ENCODE peak calls at places on chromosome 6, in five cellular contexts. One of them, this sample, is unnamed.
A peak's percentile ranks its signal among the peaks of the same experiment; 100 is the strongest.

GRCh38 chr6:3797231-3798200 is 46.0 kb upstream of the PXDC1 start:
- DNase-seq in heart left ventricle: no peak
- DNase-seq in CD8-positive, alpha-beta T cell: no peak
- DNase-seq in heart right ventricle: no peak
- DNase-seq in GM12878: no peak
- DNase-seq in this sample: no peak

GRCh38 chr6:145820000-145820399 is 5.4 kb upstream of the FBXO30 start:
- DNase-seq in heart right ventricle: no peak
- DNase-seq in heart left ventricle: no peak
- DNase-seq in GM12878: no peak
- DNase-seq in CD8-positive, alpha-beta T cell: no peak
- DNase-seq in this sample: no peak

GRCh38 chr6:43124481-43124880 is 46.6 kb upstream of the SRF start:
- DNase-seq in CD8-positive, alpha-beta T cell: no peak
- DNase-seq in heart left ventricle: no peak
- DNase-seq in GM12878: no peak
- DNase-seq in heart right ventricle: no peak
- DNase-seq in this sample: no peak

GRCh38 chr6:138958595-138958994 is 29.5 kb downstream of the REPS1 start:
- DNase-seq in GM12878: no peak
- DNase-seq in heart right ventricle: no peak
- DNase-seq in heart left ventricle: no peak
- DNase-seq in CD8-positive, alpha-beta T cell: no peak
- DNase-seq in this sample: no peak

GRCh38 chr6:44012078-44012493 is 115.2 kb downstream of the MRPL14 start:
- DNase-seq in heart right ventricle: no peak
- DNase-seq in heart left ventricle: no peak
- DNase-seq in CD8-positive, alpha-beta T cell: no peak
- DNase-seq in GM12878: no peak
- DNase-seq in this sample: no peak

GRCh38 chr6:147260091-147260490 is 55.9 kb downstream of the STXBP5 start:
- DNase-seq in heart left ventricle: no peak
- DNase-seq in heart right ventricle: no peak
- DNase-seq in GM12878: no peak
- DNase-seq in CD8-positive, alpha-beta T cell: no peak
- DNase-seq in this sample: no peak

GRCh38 chr6:169421890-169422289 is 168.2 kb upstream of the THBS2 start:
- DNase-seq in GM12878: no peak
- DNase-seq in heart right ventricle: no peak
- DNase-seq in heart left ventricle: no peak
- DNase-seq in CD8-positive, alpha-beta T cell: no peak
- DNase-seq in this sample: no peak

GRCh38 chr6:39889229-39889628 is 45.0 kb downstream of the MOCS1 start:
- DNase-seq in heart right ventricle: no peak
- DNase-seq in GM12878: no peak
- DNase-seq in CD8-positive, alpha-beta T cell: no peak
- DNase-seq in heart left ventricle: no peak
- DNase-seq in this sample: no peak

GRCh38 chr6:2378046-2378657 is 132.7 kb upstream of the GMDS start:
- DNase-seq in GM12878: no peak
- DNase-seq in CD8-positive, alpha-beta T cell: no peak
- DNase-seq in heart right ventricle: no peak
- DNase-seq in heart left ventricle: no peak
- DNase-seq in this sample: no peak

GRCh38 chr6:3977875-3978711 is 100.8 kb downstream of the FAM217A start:
- DNase-seq in CD8-positive, alpha-beta T cell: peak; percentile 57
- DNase-seq in heart right ventricle: peak; percentile 24
- DNase-seq in heart left ventricle: peak; percentile 40
- DNase-seq in GM12878: peak; percentile 38
- DNase-seq in this sample: no peak

GRCh38 chr6:44898296-44898930 is 429.7 kb upstream of the RUNX2 start:
- DNase-seq in heart left ventricle: no peak
- DNase-seq in heart right ventricle: no peak
- DNase-seq in CD8-positive, alpha-beta T cell: no peak
- DNase-seq in GM12878: no peak
- DNase-seq in this sample: no peak

GRCh38 chr6:28880894-28881780 is 42.6 kb downstream of the TRIM27 start:
- DNase-seq in CD8-positive, alpha-beta T cell: peak; percentile 81
- DNase-seq in heart right ventricle: peak; percentile 68
- DNase-seq in heart left ventricle: peak; percentile 46
- DNase-seq in GM12878: no peak
- DNase-seq in this sample: peak; percentile 60

GRCh38 chr6:41732601-41733348 is 2.6 kb downstream of the TFEB start:
- DNase-seq in GM12878: peak; percentile 62
- DNase-seq in CD8-positive, alpha-beta T cell: peak; percentile 72
- DNase-seq in heart left ventricle: peak; percentile 25
- DNase-seq in heart right ventricle: no peak
- DNase-seq in this sample: peak; percentile 77

GRCh38 chr6:156396791-156397418 is 380.3 kb upstream of the ARID1B start:
- DNase-seq in heart left ventricle: no peak
- DNase-seq in CD8-positive, alpha-beta T cell: peak; percentile 53
- DNase-seq in GM12878: no peak
- DNase-seq in heart right ventricle: no peak
- DNase-seq in this sample: no peak

GRCh38 chr6:18352001-18352400 is 35.1 kb upstream of the RNF144B start:
- DNase-seq in GM12878: no peak
- DNase-seq in heart left ventricle: no peak
- DNase-seq in CD8-positive, alpha-beta T cell: no peak
- DNase-seq in heart right ventricle: no peak
- DNase-seq in this sample: no peak

GRCh38 chr6:41294463-41294862 is 8.0 kb upstream of the TREM1 start:
- DNase-seq in GM12878: no peak
- DNase-seq in heart right ventricle: no peak
- DNase-seq in CD8-positive, alpha-beta T cell: no peak
- DNase-seq in heart left ventricle: no peak
- DNase-seq in this sample: no peak

GRCh38 chr6:84867521-84867920 is 103.1 kb upstream of the TBX18 start:
- DNase-seq in heart right ventricle: no peak
- DNase-seq in GM12878: no peak
- DNase-seq in CD8-positive, alpha-beta T cell: no peak
- DNase-seq in heart left ventricle: no peak
- DNase-seq in this sample: no peak

GRCh38 chr6:121645100-121645745 is 209.8 kb downstream of the GJA1 start:
- DNase-seq in heart right ventricle: no peak
- DNase-seq in CD8-positive, alpha-beta T cell: no peak
- DNase-seq in GM12878: no peak
- DNase-seq in heart left ventricle: no peak
- DNase-seq in this sample: no peak

GRCh38 chr6:81075974-81076373 is 676.5 kb downstream of the TENT5A start:
- DNase-seq in GM12878: no peak
- DNase-seq in heart left ventricle: no peak
- DNase-seq in heart right ventricle: no peak
- DNase-seq in CD8-positive, alpha-beta T cell: no peak
- DNase-seq in this sample: no peak

GRCh38 chr6:168037242-168037641 is 39.8 kb downstream of the KIF25 start:
- DNase-seq in heart left ventricle: no peak
- DNase-seq in CD8-positive, alpha-beta T cell: no peak
- DNase-seq in GM12878: no peak
- DNase-seq in heart right ventricle: peak; percentile 76
- DNase-seq in this sample: no peak

GRCh38 chr6:154450498-154450897 is 60.0 kb downstream of the CNKSR3 start:
- DNase-seq in GM12878: no peak
- DNase-seq in heart right ventricle: no peak
- DNase-seq in heart left ventricle: no peak
- DNase-seq in CD8-positive, alpha-beta T cell: no peak
- DNase-seq in this sample: no peak

GRCh38 chr6:120826253-120826652 is 508.0 kb downstream of the TBC1D32 start:
- DNase-seq in heart left ventricle: no peak
- DNase-seq in heart right ventricle: no peak
- DNase-seq in GM12878: no peak
- DNase-seq in CD8-positive, alpha-beta T cell: no peak
- DNase-seq in this sample: no peak

GRCh38 chr6:163630096-163630495 is 215.6 kb downstream of the QKI start:
- DNase-seq in heart right ventricle: no peak
- DNase-seq in CD8-positive, alpha-beta T cell: no peak
- DNase-seq in heart left ventricle: no peak
- DNase-seq in GM12878: no peak
- DNase-seq in this sample: no peak

GRCh38 chr6:119110601-119111548 is 32.4 kb upstream of the FAM184A start:
- DNase-seq in heart right ventricle: peak; percentile 55
- DNase-seq in heart left ventricle: no peak
- DNase-seq in GM12878: peak; percentile 28
- DNase-seq in CD8-positive, alpha-beta T cell: peak; percentile 53
- DNase-seq in this sample: no peak

GRCh38 chr6:121794630-121795029 is 359.2 kb downstream of the GJA1 start:
- DNase-seq in CD8-positive, alpha-beta T cell: no peak
- DNase-seq in heart left ventricle: no peak
- DNase-seq in GM12878: no peak
- DNase-seq in heart right ventricle: no peak
- DNase-seq in this sample: no peak

GRCh38 chr6:44869321-44869897 is 458.7 kb upstream of the RUNX2 start:
- DNase-seq in heart left ventricle: no peak
- DNase-seq in heart right ventricle: no peak
- DNase-seq in GM12878: peak; percentile 86
- DNase-seq in CD8-positive, alpha-beta T cell: no peak
- DNase-seq in this sample: no peak

GRCh38 chr6:35496036-35496850 is 636 bp downstream of the TEAD3 start:
- DNase-seq in GM12878: no peak
- DNase-seq in heart right ventricle: peak; percentile 54
- DNase-seq in CD8-positive, alpha-beta T cell: no peak
- DNase-seq in heart left ventricle: no peak
- DNase-seq in this sample: peak; percentile 64

GRCh38 chr6:119881416-119881815 is 531.9 kb upstream of the MAN1A1 start:
- DNase-seq in heart left ventricle: no peak
- DNase-seq in GM12878: no peak
- DNase-seq in heart right ventricle: no peak
- DNase-seq in CD8-positive, alpha-beta T cell: no peak
- DNase-seq in this sample: no peak

GRCh38 chr6:28659250-28659566 is 133.5 kb downstream of the GPX5 start:
- DNase-seq in CD8-positive, alpha-beta T cell: no peak
- DNase-seq in heart left ventricle: no peak
- DNase-seq in GM12878: no peak
- DNase-seq in heart right ventricle: no peak
- DNase-seq in this sample: no peak

GRCh38 chr6:90135672-90136071 is 161.0 kb downstream of the BACH2 start:
- DNase-seq in heart left ventricle: no peak
- DNase-seq in heart right ventricle: no peak
- DNase-seq in GM12878: no peak
- DNase-seq in CD8-positive, alpha-beta T cell: no peak
- DNase-seq in this sample: peak; percentile 40

GRCh38 chr6:41638002-41638800 is at the start of gene MDFI:
- DNase-seq in CD8-positive, alpha-beta T cell: no peak
- DNase-seq in heart right ventricle: no peak
- DNase-seq in heart left ventricle: peak; percentile 23
- DNase-seq in GM12878: no peak
- DNase-seq in this sample: no peak

DNA sequence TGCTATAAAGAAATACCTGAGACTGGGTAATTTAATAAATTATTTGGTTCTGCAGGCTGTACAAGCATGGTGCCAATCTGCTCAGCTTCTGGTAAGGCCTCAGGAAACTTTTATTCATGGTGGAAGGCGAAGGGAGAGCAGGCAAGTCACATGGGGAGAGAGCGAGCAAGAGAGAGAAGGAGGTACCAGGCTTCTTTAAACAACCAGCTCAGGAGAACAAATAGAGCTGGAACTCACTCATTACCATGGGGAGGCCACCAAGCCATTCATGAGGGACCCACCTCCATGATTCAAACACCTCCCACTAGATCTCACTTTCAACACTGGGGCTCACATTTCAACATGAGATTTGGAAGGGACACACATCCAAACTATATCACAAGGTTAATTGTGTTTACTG is 44.9 kb upstream of the CRISP1 start:
- DNase-seq in GM12878: no peak
- DNase-seq in CD8-positive, alpha-beta T cell: no peak
- DNase-seq in heart left ventricle: no peak
- DNase-seq in heart right ventricle: no peak
- DNase-seq in this sample: no peak
- H3K27ac ChIP-seq in GM12878: no peak overlapping the region
- H3K27ac ChIP-seq in CD8-positive, alpha-beta T cell: no peak overlapping the region
- H3K27ac ChIP-seq in heart left ventricle: no peak overlapping the region
- H3K27ac ChIP-seq in heart right ventricle: no peak overlapping the region
- H3K27ac ChIP-seq in this sample: no peak overlapping the region

GRCh38 chr6:72535124-72535523 is 86.7 kb upstream of the KCNQ5 start:
- DNase-seq in GM12878: no peak
- DNase-seq in heart left ventricle: no peak
- DNase-seq in CD8-positive, alpha-beta T cell: no peak
- DNase-seq in heart right ventricle: no peak
- DNase-seq in this sample: no peak
- H3K4me3 ChIP-seq in GM12878: no peak overlapping the region
- H3K4me3 ChIP-seq in heart left ventricle: no peak overlapping the region
- H3K4me3 ChIP-seq in CD8-positive, alpha-beta T cell: no peak overlapping the region
- H3K4me3 ChIP-seq in heart right ventricle: no peak overlapping the region
- H3K4me3 ChIP-seq in this sample: no peak overlapping the region

GRCh38 chr6:100126682-100127484 is 132.9 kb upstream of the MCHR2 start:
- DNase-seq in CD8-positive, alpha-beta T cell: no peak
- DNase-seq in heart right ventricle: no peak
- DNase-seq in heart left ventricle: no peak
- DNase-seq in GM12878: no peak
- DNase-seq in this sample: no peak
- TF ChIP-seq CTCF in CD8-positive, alpha-beta T cell: no peak
- TF ChIP-seq CTCF in heart right ventricle: no peak
- TF ChIP-seq CTCF in heart left ventricle: no peak
- TF ChIP-seq CTCF in GM12878: no peak
- TF ChIP-seq CTCF in this sample: no peak

DNA sequence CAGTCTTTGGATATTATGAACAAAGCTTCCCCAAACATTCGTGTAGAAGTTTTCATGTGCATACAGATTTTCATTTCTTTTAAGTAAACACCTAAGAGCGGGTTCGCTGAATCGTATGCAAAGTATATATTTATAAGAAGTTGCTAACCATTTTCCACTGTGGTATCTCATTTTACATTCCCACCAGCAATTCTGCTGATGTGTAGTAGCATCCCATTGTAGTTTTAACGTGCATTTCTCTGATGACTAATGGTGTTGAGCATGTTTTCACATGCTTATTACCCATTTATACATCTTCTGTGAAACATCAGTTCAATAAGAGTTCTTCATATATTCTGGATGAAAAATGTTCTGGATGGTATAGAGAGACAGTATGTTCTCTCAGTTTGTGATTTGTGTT is 97.4 kb downstream of the IYD start:
- DNase-seq in GM12878: no peak
- DNase-seq in heart right ventricle: no peak
- DNase-seq in heart left ventricle: no peak
- DNase-seq in CD8-positive, alpha-beta T cell: no peak
- DNase-seq in this sample: no peak
- H3K27ac ChIP-seq in GM12878: no peak overlapping the region
- H3K27ac ChIP-seq in heart right ventricle: no peak overlapping the region
- H3K27ac ChIP-seq in heart left ventricle: no peak overlapping the region
- H3K27ac ChIP-seq in CD8-positive, alpha-beta T cell: no peak overlapping the region
- H3K27ac ChIP-seq in this sample: no peak overlapping the region

GRCh38 chr6:105981888-105982358 is 104.2 kb upstream of the PRDM1 start:
- DNase-seq in heart right ventricle: no peak
- DNase-seq in GM12878: no peak
- DNase-seq in CD8-positive, alpha-beta T cell: no peak
- DNase-seq in heart left ventricle: no peak
- DNase-seq in this sample: no peak
- H3K4me3 ChIP-seq in heart right ventricle: no peak overlapping the region
- H3K4me3 ChIP-seq in GM12878: no peak overlapping the region
- H3K4me3 ChIP-seq in CD8-positive, alpha-beta T cell: no peak overlapping the region
- H3K4me3 ChIP-seq in heart left ventricle: no peak overlapping the region
- H3K4me3 ChIP-seq in this sample: peak overlapping the region; percentile 58

GRCh38 chr6:16338577-16339262 is 100.3 kb downstream of the GMPR start:
- DNase-seq in heart left ventricle: peak; percentile 81
- DNase-seq in heart right ventricle: peak; percentile 51
- DNase-seq in GM12878: no peak
- DNase-seq in CD8-positive, alpha-beta T cell: no peak
- DNase-seq in this sample: peak; percentile 81
- TF ChIP-seq CTCF in heart left ventricle: peak; percentile 45
- TF ChIP-seq CTCF in heart right ventricle: peak; percentile 58
- TF ChIP-seq CTCF in GM12878: peak; percentile 13
- TF ChIP-seq CTCF in CD8-positive, alpha-beta T cell: no peak
- TF ChIP-seq CTCF in this sample: peak; percentile 40

This sample was measured in psoas muscle.